ENCODE peak calls at places on chromosomes 13 and 19, in six cellular contexts. One of them, this sample, is unnamed. For H3K4me1 and H3K27me3, the result is how much of the 10 kb centered on the place peaks cover.

GRCh38 chr13:83531022-83531421 is 351.3 kb downstream of the SLITRK1 start:
- DNase-seq in colonic mucosa: no peak
- DNase-seq in hepatocyte: no peak
- DNase-seq in thoracic aorta: no peak
- DNase-seq in gastrocnemius medialis: no peak
- DNase-seq in esophagus muscularis mucosa: no peak
- DNase-seq in this sample: no peak

GRCh38 chr19:4849019-4849418 is 17.5 kb upstream of the TICAM1 start:
- DNase-seq in colonic mucosa: no peak
- DNase-seq in hepatocyte: no peak
- DNase-seq in thoracic aorta: no peak
- DNase-seq in gastrocnemius medialis: no peak
- DNase-seq in esophagus muscularis mucosa: no peak
- DNase-seq in this sample: no peak

GRCh38 chr19:27744926-27745844 is 1467.8 kb downstream of the UQCRFS1 start:
- DNase-seq in colonic mucosa: peak
- DNase-seq in hepatocyte: no peak
- DNase-seq in thoracic aorta: no peak
- DNase-seq in gastrocnemius medialis: no peak
- DNase-seq in esophagus muscularis mucosa: peak
- DNase-seq in this sample: no peak

GRCh38 chr19:11423804-11424318 is 4.7 kb upstream of the RGL3 start:
- DNase-seq in colonic mucosa: no peak
- DNase-seq in hepatocyte: no peak
- DNase-seq in thoracic aorta: no peak
- DNase-seq in gastrocnemius medialis: no peak
- DNase-seq in esophagus muscularis mucosa: no peak
- DNase-seq in this sample: no peak

GRCh38 chr13:79749985-79750551 is 269.1 kb downstream of the NDFIP2 start:
- DNase-seq in colonic mucosa: no peak
- DNase-seq in hepatocyte: peak
- DNase-seq in thoracic aorta: no peak
- DNase-seq in gastrocnemius medialis: peak
- DNase-seq in esophagus muscularis mucosa: no peak
- DNase-seq in this sample: peak

GRCh38 chr13:58977085-58977484 is 1186.6 kb downstream of the DIAPH3 start:
- DNase-seq in colonic mucosa: no peak
- DNase-seq in hepatocyte: no peak
- DNase-seq in thoracic aorta: no peak
- DNase-seq in gastrocnemius medialis: no peak
- DNase-seq in esophagus muscularis mucosa: no peak
- DNase-seq in this sample: no peak

GRCh38 chr13:41960700-41961697 is at the start of gene VWA8:
- DNase-seq in colonic mucosa: peak
- DNase-seq in hepatocyte: peak
- DNase-seq in thoracic aorta: peak
- DNase-seq in gastrocnemius medialis: peak
- DNase-seq in esophagus muscularis mucosa: peak
- DNase-seq in this sample: peak

GRCh38 chr19:41707502-41707812 is 969 bp upstream of the CEACAM5 start:
- DNase-seq in colonic mucosa: peak
- DNase-seq in hepatocyte: no peak
- DNase-seq in thoracic aorta: no peak
- DNase-seq in gastrocnemius medialis: no peak
- DNase-seq in esophagus muscularis mucosa: no peak
- DNase-seq in this sample: no peak

GRCh38 chr19:22257381-22257780 is 28.9 kb upstream of the ZNF729 start:
- DNase-seq in colonic mucosa: no peak
- DNase-seq in hepatocyte: no peak
- DNase-seq in thoracic aorta: no peak
- DNase-seq in gastrocnemius medialis: no peak
- DNase-seq in esophagus muscularis mucosa: peak
- DNase-seq in this sample: no peak

GRCh38 chr13:114037674-114038073 is 63.8 kb upstream of the C13orf46 start:
- DNase-seq in colonic mucosa: no peak
- DNase-seq in hepatocyte: no peak
- DNase-seq in thoracic aorta: no peak
- DNase-seq in gastrocnemius medialis: no peak
- DNase-seq in esophagus muscularis mucosa: no peak
- DNase-seq in this sample: no peak

GRCh38 chr19:5718579-5719273 is 1.2 kb downstream of the LONP1 start:
- DNase-seq in colonic mucosa: no peak
- DNase-seq in hepatocyte: peak
- DNase-seq in thoracic aorta: no peak
- DNase-seq in gastrocnemius medialis: no peak
- DNase-seq in esophagus muscularis mucosa: no peak
- DNase-seq in this sample: peak

GRCh38 chr19:10335149-10336053 is 2.1 kb upstream of the RAVER1 start:
- DNase-seq in colonic mucosa: no peak
- DNase-seq in hepatocyte: no peak
- DNase-seq in thoracic aorta: no peak
- DNase-seq in gastrocnemius medialis: no peak
- DNase-seq in esophagus muscularis mucosa: no peak
- DNase-seq in this sample: peak

GRCh38 chr13:109818136-109818535 is 31.8 kb upstream of the IRS2 start:
- DNase-seq in colonic mucosa: no peak
- DNase-seq in hepatocyte: no peak
- DNase-seq in thoracic aorta: no peak
- DNase-seq in gastrocnemius medialis: no peak
- DNase-seq in esophagus muscularis mucosa: no peak
- DNase-seq in this sample: no peak

GRCh38 chr13:64855506-64855905 is 2374.6 kb downstream of the PCDH9 start:
- DNase-seq in colonic mucosa: no peak
- DNase-seq in hepatocyte: peak
- DNase-seq in thoracic aorta: no peak
- DNase-seq in gastrocnemius medialis: no peak
- DNase-seq in esophagus muscularis mucosa: no peak
- DNase-seq in this sample: peak

GRCh38 chr19:15142313-15142712 is 35.1 kb downstream of the SYDE1 start:
- DNase-seq in colonic mucosa: no peak
- DNase-seq in hepatocyte: no peak
- DNase-seq in thoracic aorta: no peak
- DNase-seq in gastrocnemius medialis: no peak
- DNase-seq in esophagus muscularis mucosa: no peak
- DNase-seq in this sample: no peak

GRCh38 chr19:54804571-54804970 is 1.2 kb downstream of the KIR2DL4 start:
- DNase-seq in colonic mucosa: no peak
- DNase-seq in hepatocyte: no peak
- DNase-seq in thoracic aorta: no peak
- DNase-seq in gastrocnemius medialis: no peak
- DNase-seq in esophagus muscularis mucosa: peak
- DNase-seq in this sample: no peak

GRCh38 chr19:11010041-11010440 is 49.2 kb downstream of the SMARCA4 start:
- DNase-seq in colonic mucosa: no peak
- DNase-seq in hepatocyte: no peak
- DNase-seq in thoracic aorta: no peak
- DNase-seq in gastrocnemius medialis: no peak
- DNase-seq in esophagus muscularis mucosa: no peak
- DNase-seq in this sample: no peak

GRCh38 chr13:33193428-33193974 is 92.1 kb downstream of the STARD13 start:
- DNase-seq in colonic mucosa: no peak
- DNase-seq in hepatocyte: no peak
- DNase-seq in thoracic aorta: no peak
- DNase-seq in gastrocnemius medialis: no peak
- DNase-seq in esophagus muscularis mucosa: no peak
- DNase-seq in this sample: no peak

GRCh38 chr19:10332965-10333757 is at the start of gene RAVER1:
- DNase-seq in colonic mucosa: peak
- DNase-seq in hepatocyte: peak
- DNase-seq in thoracic aorta: peak
- DNase-seq in gastrocnemius medialis: peak
- DNase-seq in esophagus muscularis mucosa: peak
- DNase-seq in this sample: peak

GRCh38 chr19:56112313-56112709 is 8.8 kb downstream of the ZNF787 start:
- DNase-seq in colonic mucosa: no peak
- DNase-seq in hepatocyte: no peak
- DNase-seq in thoracic aorta: no peak
- DNase-seq in gastrocnemius medialis: no peak
- DNase-seq in esophagus muscularis mucosa: no peak
- DNase-seq in this sample: no peak
- H3K4me1 ChIP-seq in colonic mucosa: under half
- H3K4me1 ChIP-seq in hepatocyte: half or more
- H3K4me1 ChIP-seq in thoracic aorta: under half
- H3K4me1 ChIP-seq in gastrocnemius medialis: half or more
- H3K4me1 ChIP-seq in esophagus muscularis mucosa: half or more
- H3K4me1 ChIP-seq in this sample: half or more

GRCh38 chr19:18433735-18434398 is 4.1 kb downstream of the ISYNA1 start:
- DNase-seq in colonic mucosa: no peak
- DNase-seq in hepatocyte: no peak
- DNase-seq in thoracic aorta: no peak
- DNase-seq in gastrocnemius medialis: no peak
- DNase-seq in esophagus muscularis mucosa: no peak
- DNase-seq in this sample: peak

GRCh38 chr19:18435848-18436631 is 1.9 kb downstream of the ISYNA1 start:
- DNase-seq in colonic mucosa: no peak
- DNase-seq in hepatocyte: no peak
- DNase-seq in thoracic aorta: no peak
- DNase-seq in gastrocnemius medialis: no peak
- DNase-seq in esophagus muscularis mucosa: no peak
- DNase-seq in this sample: no peak

GRCh38 chr19:18435185-18435841 is 2.6 kb downstream of the ISYNA1 start:
- DNase-seq in colonic mucosa: no peak
- DNase-seq in hepatocyte: no peak
- DNase-seq in thoracic aorta: no peak
- DNase-seq in gastrocnemius medialis: no peak
- DNase-seq in esophagus muscularis mucosa: no peak
- DNase-seq in this sample: no peak

GRCh38 chr19:18433039-18433691 is 4.8 kb downstream of the ISYNA1 start:
- DNase-seq in colonic mucosa: no peak
- DNase-seq in hepatocyte: no peak
- DNase-seq in thoracic aorta: no peak
- DNase-seq in gastrocnemius medialis: no peak
- DNase-seq in esophagus muscularis mucosa: no peak
- DNase-seq in this sample: no peak

GRCh38 chr19:18434411-18435184 is 3.3 kb downstream of the ISYNA1 start:
- DNase-seq in colonic mucosa: no peak
- DNase-seq in hepatocyte: no peak
- DNase-seq in thoracic aorta: no peak
- DNase-seq in gastrocnemius medialis: no peak
- DNase-seq in esophagus muscularis mucosa: no peak
- DNase-seq in this sample: no peak
- H3K27me3 ChIP-seq in colonic mucosa: under half
- H3K27me3 ChIP-seq in hepatocyte: under half
- H3K27me3 ChIP-seq in thoracic aorta: under half
- H3K27me3 ChIP-seq in gastrocnemius medialis: under half
- H3K27me3 ChIP-seq in esophagus muscularis mucosa: under half
- H3K27me3 ChIP-seq in this sample: under half

GRCh38 chr19:33248104-33248503 is 22.5 kb upstream of the SLC7A10 start:
- DNase-seq in colonic mucosa: no peak
- DNase-seq in hepatocyte: no peak
- DNase-seq in thoracic aorta: no peak
- DNase-seq in gastrocnemius medialis: no peak
- DNase-seq in esophagus muscularis mucosa: no peak
- DNase-seq in this sample: no peak

GRCh38 chr19:33248553-33248953 is 22.9 kb upstream of the SLC7A10 start:
- DNase-seq in colonic mucosa: no peak
- DNase-seq in hepatocyte: peak
- DNase-seq in thoracic aorta: no peak
- DNase-seq in gastrocnemius medialis: no peak
- DNase-seq in esophagus muscularis mucosa: no peak
- DNase-seq in this sample: peak

GRCh38 chr19:33247441-33247819 is 21.8 kb upstream of the SLC7A10 start:
- DNase-seq in colonic mucosa: no peak
- DNase-seq in hepatocyte: no peak
- DNase-seq in thoracic aorta: no peak
- DNase-seq in gastrocnemius medialis: no peak
- DNase-seq in esophagus muscularis mucosa: no peak
- DNase-seq in this sample: no peak

GRCh38 chr19:33246729-33247440 is 21.2 kb upstream of the SLC7A10 start:
- DNase-seq in colonic mucosa: no peak
- DNase-seq in hepatocyte: no peak
- DNase-seq in thoracic aorta: no peak
- DNase-seq in gastrocnemius medialis: no peak
- DNase-seq in esophagus muscularis mucosa: no peak
- DNase-seq in this sample: no peak

GRCh38 chr19:33245948-33246728 is 20.5 kb upstream of the SLC7A10 start:
- DNase-seq in colonic mucosa: no peak
- DNase-seq in hepatocyte: no peak
- DNase-seq in thoracic aorta: no peak
- DNase-seq in gastrocnemius medialis: no peak
- DNase-seq in esophagus muscularis mucosa: no peak
- DNase-seq in this sample: no peak
- TF ChIP-seq CTCF in colonic mucosa: peak
- TF ChIP-seq CTCF in hepatocyte: peak
- TF ChIP-seq CTCF in thoracic aorta: peak
- TF ChIP-seq CTCF in gastrocnemius medialis: peak
- TF ChIP-seq CTCF in esophagus muscularis mucosa: peak
- TF ChIP-seq CTCF in this sample: peak

DNA sequence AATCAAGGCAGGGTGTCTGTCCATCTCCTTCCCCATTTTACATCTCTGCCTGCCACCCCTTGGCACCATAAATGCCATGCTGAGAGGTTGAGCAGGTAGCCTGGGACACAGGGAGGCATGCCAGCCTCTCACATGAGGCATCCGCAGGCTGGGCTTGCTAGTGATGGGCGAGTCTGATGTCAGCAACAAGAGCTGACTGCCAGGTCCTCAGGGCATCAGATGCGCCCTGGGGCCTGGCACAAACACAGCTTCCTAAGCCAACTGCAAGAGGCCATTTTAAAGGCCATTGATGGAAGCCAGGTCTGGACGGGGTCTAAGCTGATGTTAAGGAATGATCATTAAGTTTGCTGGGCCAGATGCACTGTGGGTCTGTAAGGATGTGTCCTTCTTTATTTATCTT is 34.6 kb downstream of the MYH14 start:
- DNase-seq in colonic mucosa: no peak
- DNase-seq in hepatocyte: no peak
- DNase-seq in thoracic aorta: no peak
- DNase-seq in gastrocnemius medialis: peak
- DNase-seq in esophagus muscularis mucosa: no peak
- DNase-seq in this sample: no peak
- H3K4me1 ChIP-seq in colonic mucosa: under half
- H3K4me1 ChIP-seq in hepatocyte: under half
- H3K4me1 ChIP-seq in thoracic aorta: under half
- H3K4me1 ChIP-seq in gastrocnemius medialis: under half
- H3K4me1 ChIP-seq in esophagus muscularis mucosa: under half
- H3K4me1 ChIP-seq in this sample: under half

GRCh38 chr19:13298565-13299481 is 148.6 kb downstream of the IER2 start:
- DNase-seq in colonic mucosa: no peak
- DNase-seq in hepatocyte: no peak
- DNase-seq in thoracic aorta: no peak
- DNase-seq in gastrocnemius medialis: no peak
- DNase-seq in esophagus muscularis mucosa: no peak
- DNase-seq in this sample: peak

GRCh38 chr19:13302521-13303270 is 152.5 kb downstream of the IER2 start:
- DNase-seq in colonic mucosa: no peak
- DNase-seq in hepatocyte: no peak
- DNase-seq in thoracic aorta: no peak
- DNase-seq in gastrocnemius medialis: no peak
- DNase-seq in esophagus muscularis mucosa: no peak
- DNase-seq in this sample: no peak

GRCh38 chr19:13301627-13302334 is 151.6 kb downstream of the IER2 start:
- DNase-seq in colonic mucosa: no peak
- DNase-seq in hepatocyte: no peak
- DNase-seq in thoracic aorta: no peak
- DNase-seq in gastrocnemius medialis: no peak
- DNase-seq in esophagus muscularis mucosa: no peak
- DNase-seq in this sample: no peak

GRCh38 chr19:13299838-13300237 is 149.6 kb downstream of the IER2 start:
- DNase-seq in colonic mucosa: no peak
- DNase-seq in hepatocyte: no peak
- DNase-seq in thoracic aorta: no peak
- DNase-seq in gastrocnemius medialis: no peak
- DNase-seq in esophagus muscularis mucosa: no peak
- DNase-seq in this sample: no peak

GRCh38 chr19:13300421-13301030 is 150.3 kb downstream of the IER2 start:
- DNase-seq in colonic mucosa: no peak
- DNase-seq in hepatocyte: no peak
- DNase-seq in thoracic aorta: no peak
- DNase-seq in gastrocnemius medialis: no peak
- DNase-seq in esophagus muscularis mucosa: no peak
- DNase-seq in this sample: no peak
- H3K27me3 ChIP-seq in colonic mucosa: under half
- H3K27me3 ChIP-seq in hepatocyte: under half
- H3K27me3 ChIP-seq in thoracic aorta: under half
- H3K27me3 ChIP-seq in gastrocnemius medialis: under half
- H3K27me3 ChIP-seq in esophagus muscularis mucosa: under half
- H3K27me3 ChIP-seq in this sample: under half

This sample was measured in cardiac muscle cell.